ENCODE peak calls at places on chromosomes 5 and 9, in seven cellular contexts. V is activated T-cell treated with anti-CD3 and anti-CD28 coated beads, Interleukin-2, amount 50 U/mL, for 1 hour; K is AG04450; N is stimulated activated naive CD8-positive, alpha-beta T cell treated with anti-CD3 and anti-CD28 coated beads, Interleukin-15, amount 100 ng/mL, for 72 hours; X is KG1; U is cardiac fibroblast; M is endothelial cell. P is an unnamed sample.

GRCh38 chr9:135604437-135605237 is 34.7 kb downstream of the GLT6D1 start:
- DNase-seq in N (no peak), U (no peak), V (peak), M (no peak), K (no peak), X (no peak), P (no peak)

GRCh38 chr9:71806916-71807315 is 38.6 kb upstream of the CEMIP2 start:
- DNase-seq in U (peak), X (peak), N (peak), K (peak), V (peak), M (peak), P (peak)

GRCh38 chr9:93052791-93053540 is 5.5 kb upstream of the SUSD3 start:
- DNase-seq in N (no peak), X (no peak), V (no peak), K (no peak), U (no peak), M (no peak), P (no peak)

GRCh38 chr9:127177682-127178265 is 55.3 kb upstream of the ANGPTL2 start:
- DNase-seq in U (no peak), V (no peak), X (no peak), M (no peak), N (peak), K (no peak), P (no peak)

GRCh38 chr9:101381833-101382342 is 2.9 kb downstream of the BAAT start:
- DNase-seq in V (no peak), K (no peak), N (no peak), X (no peak), M (no peak), U (no peak), P (no peak)

GRCh38 chr9:2809692-2810423 is 34.0 kb downstream of the PUM3 start:
- DNase-seq in U (peak), N (no peak), K (peak), X (no peak), V (no peak), M (no peak), P (no peak)

GRCh38 chr9:6819112-6819511 is 61.3 kb downstream of the KDM4C start:
- DNase-seq in N (no peak), U (no peak), V (no peak), M (no peak), K (no peak), X (no peak), P (no peak)

GRCh38 chr9:93859431-93860215 is 95.5 kb downstream of the BARX1 start:
- DNase-seq in M (no peak), K (no peak), V (no peak), U (no peak), X (no peak), N (no peak), P (no peak)

GRCh38 chr5:1183424-1184162 is 17.8 kb upstream of the SLC6A19 start:
- DNase-seq in X (no peak), N (no peak), M (no peak), U (no peak), K (no peak), V (no peak), P (no peak)

GRCh38 chr9:80369641-80370040 is 797.9 kb downstream of the TLE4 start:
- DNase-seq in X (no peak), M (no peak), U (no peak), V (no peak), K (no peak), N (no peak), P (no peak)